ENCODE peak calls at places on chromosomes 13 and 19, in five cellular contexts. F is GM04503, Q is HT-29, U is uterus, C is GM13976. B is an unnamed sample.

GRCh38 chr19:57558525-57558924 is 1.1 kb downstream of the ZNF550 start:
- DNase-seq in C (peak), U (no peak), Q (no peak), F (no peak), B (no peak)

GRCh38 chr19:17677002-17677401 is 11.2 kb downstream of the UNC13A start:
- DNase-seq in F (no peak), C (peak), U (no peak), Q (peak), B (no peak)

GRCh38 chr13:26458196-26458734 is 99.2 kb upstream of the WASF3 start:
- DNase-seq in U (no peak), Q (no peak), C (no peak), F (no peak), B (no peak)

GRCh38 chr13:97653741-97654140 is 219.8 kb downstream of the RAP2A start:
- DNase-seq in Q (no peak), C (no peak), U (no peak), F (no peak), B (no peak)

GRCh38 chr13:30409911-30410704 is 12.2 kb upstream of the UBE2L5 start:
- DNase-seq in Q (no peak), F (peak), C (no peak), U (peak), B (no peak)

GRCh38 chr13:79560954-79561353 is 80.0 kb downstream of the NDFIP2 start:
- DNase-seq in U (no peak), F (no peak), Q (no peak), C (no peak), B (no peak)

GRCh38 chr19:48750771-48751504 is 1.5 kb downstream of the FUT1 start:
- DNase-seq in U (no peak), Q (no peak), C (no peak), F (no peak), B (no peak)

GRCh38 chr13:110913322-110913721 is 1.5 kb downstream of the ANKRD10 start:
- DNase-seq in F (no peak), C (no peak), U (no peak), Q (peak), B (no peak)

GRCh38 chr19:17125728-17126677 is 50.4 kb downstream of the MYO9B start:
- DNase-seq in F (no peak), C (peak), U (peak), Q (no peak), B (no peak)

GRCh38 chr19:38115264-38115802 is 108.7 kb downstream of the DPF1 start:
- DNase-seq in U (no peak), C (no peak), F (no peak), Q (no peak), B (no peak)

GRCh38 chr19:12944064-12944674 is 1.5 kb upstream of the RAD23A start:
- DNase-seq in U (no peak), C (no peak), F (no peak), Q (no peak), B (no peak)

GRCh38 chr19:17079710-17080440 is 4.3 kb downstream of the MYO9B start:
- DNase-seq in C (peak), Q (peak), F (peak), U (peak), B (peak)

GRCh38 chr13:20197361-20197834 is 4.7 kb upstream of the GJB2 start:
- DNase-seq in U (no peak), F (no peak), C (peak), Q (peak), B (no peak)

GRCh38 chr13:113882266-113882627 is 18.4 kb upstream of the GAS6 start:
- DNase-seq in Q (no peak), C (no peak), F (no peak), U (no peak), B (peak)

GRCh38 chr13:112714772-112715569 is 25.1 kb downstream of the ATP11A start:
- DNase-seq in C (no peak), Q (no peak), U (no peak), F (no peak), B (no peak)

GRCh38 chr13:53254495-53254894 is 225.9 kb downstream of the OLFM4 start:
- DNase-seq in F (no peak), U (no peak), Q (peak), C (no peak), B (no peak)

GRCh38 chr19:13623686-13624405 is 117.6 kb upstream of the CACNA1A start:
- DNase-seq in Q (no peak), F (no peak), U (no peak), C (no peak), B (no peak)

GRCh38 chr19:28710278-28710677 is 502.7 kb downstream of the UQCRFS1 start:
- DNase-seq in U (no peak), F (no peak), Q (peak), C (no peak), B (peak)

GRCh38 chr19:15124572-15125231 is 17.5 kb downstream of the SYDE1 start:
- DNase-seq in F (no peak), U (no peak), Q (peak), C (peak), B (no peak)

GRCh38 chr19:18700501-18701249 is 17.2 kb downstream of the CRTC1 start:
- DNase-seq in C (peak), F (peak), Q (peak), U (peak), B (peak)